ENCODE peak calls at places on chromosomes 11 and 22, in six cellular contexts. N is tibial nerve; E is HCT116; A is astrocyte; R is HAP-1; T is CD8-positive, alpha-beta T cell. I is an unnamed sample. For H3K4me1, the result is how much of the 10 kb centered on the place peaks cover.

GRCh38 chr11:5204787-5205186 is 4.3 kb upstream of the OR51V1 start:
- DNase-seq in N (no peak), E (peak), A (peak), R (no peak), T (no peak), I (no peak)

GRCh38 chr22:41568811-41569210 is 8.0 kb downstream of the CSDC2 start:
- DNase-seq in N (no peak), E (no peak), A (no peak), R (no peak), T (no peak), I (no peak)

GRCh38 chr11:103338621-103339484 is 229.6 kb downstream of the DYNC2H1 start:
- DNase-seq in N (no peak), E (no peak), A (peak), R (peak), T (no peak), I (no peak)

GRCh38 chr11:96949464-96949863 is 559.7 kb downstream of the JRKL start:
- DNase-seq in N (no peak), E (no peak), A (no peak), R (no peak), T (no peak), I (no peak)

GRCh38 chr22:37231406-37232139 is 12.5 kb downstream of the RAC2 start:
- DNase-seq in N (no peak), E (no peak), A (no peak), R (no peak), T (peak), I (peak)

GRCh38 chr22:47075568-47075967 is 313.1 kb downstream of the TBC1D22A start:
- DNase-seq in N (no peak), E (no peak), A (no peak), R (no peak), T (no peak), I (no peak)

GRCh38 chr11:129814244-129814992 is 1.2 kb upstream of the TMEM45B start:
- DNase-seq in N (no peak), E (no peak), A (no peak), R (peak), T (peak), I (peak)

GRCh38 chr11:96384156-96384555 is 5.6 kb downstream of the CCDC82 start:
- DNase-seq in N (no peak), E (no peak), A (no peak), R (no peak), T (no peak), I (no peak)

GRCh38 chr11:34890812-34891211 is 25.4 kb downstream of the APIP start:
- DNase-seq in N (no peak), E (peak), A (peak), R (no peak), T (no peak), I (no peak)

GRCh38 chr11:17526931-17527660 is 17.1 kb downstream of the USH1C start:
- DNase-seq in N (no peak), E (no peak), A (no peak), R (no peak), T (no peak), I (no peak)

GRCh38 chr22:30809086-30809485 is 114.4 kb downstream of the OSBP2 start:
- DNase-seq in N (no peak), E (no peak), A (peak), R (no peak), T (no peak), I (no peak)

GRCh38 chr11:78101073-78101472 is 21.4 kb upstream of the NDUFC2 start:
- DNase-seq in N (no peak), E (no peak), A (peak), R (no peak), T (no peak), I (no peak)

GRCh38 chr22:49789289-49790141 is 38.2 kb downstream of the BRD1 start:
- DNase-seq in N (peak), E (no peak), A (no peak), R (no peak), T (peak), I (peak)

GRCh38 chr11:68411501-68411991 is 49.0 kb upstream of the PPP6R3 start:
- DNase-seq in N (no peak), E (no peak), A (no peak), R (no peak), T (no peak), I (no peak)

GRCh38 chr11:45102810-45103621 is 43.4 kb upstream of the PRDM11 start:
- DNase-seq in N (peak), E (peak), A (peak), R (peak), T (peak), I (peak)

GRCh38 chr11:8584511-8584910 is 9.5 kb downstream of the STK33 start:
- DNase-seq in N (no peak), E (no peak), A (no peak), R (no peak), T (no peak), I (no peak)

GRCh38 chr11:62539238-62539925 is 7.2 kb downstream of the AHNAK start:
- DNase-seq in N (no peak), E (no peak), A (peak), R (no peak), T (peak), I (no peak)

GRCh38 chr11:83285771-83286528 is at the start of gene CCDC90B:
- DNase-seq in N (peak), E (peak), A (peak), R (peak), T (peak), I (peak)

GRCh38 chr11:77109236-77110019 is 6.8 kb downstream of the OMP start:
- DNase-seq in N (peak), E (no peak), A (peak), R (no peak), T (no peak), I (no peak)

GRCh38 chr11:11338304-11338703 is 14.7 kb downstream of the CSNK2A3 start:
- DNase-seq in N (no peak), E (no peak), A (no peak), R (no peak), T (no peak), I (no peak)

GRCh38 chr11:94329501-94329900 is 25.1 kb downstream of the IZUMO1R start:
- DNase-seq in N (no peak), E (no peak), A (no peak), R (no peak), T (no peak), I (no peak)

GRCh38 chr22:46078241-46079092 is 71.9 kb upstream of the PPARA start:
- DNase-seq in N (no peak), E (no peak), A (peak), R (no peak), T (no peak), I (no peak)

GRCh38 chr11:71355266-71355665 is 92.9 kb downstream of the DHCR7 start:
- DNase-seq in N (no peak), E (no peak), A (no peak), R (no peak), T (no peak), I (no peak)

GRCh38 chr22:43275545-43275981 is 67.6 kb downstream of the SCUBE1 start:
- DNase-seq in N (no peak), E (peak), A (no peak), R (no peak), T (no peak), I (no peak)

GRCh38 chr11:47905358-47906059 is 57.4 kb upstream of the NUP160 start:
- DNase-seq in N (no peak), E (no peak), A (peak), R (no peak), T (no peak), I (no peak)

GRCh38 chr11:33410086-33410765 is 153.0 kb downstream of the HIPK3 start:
- DNase-seq in N (no peak), E (no peak), A (no peak), R (no peak), T (no peak), I (no peak)

GRCh38 chr22:19759994-19760651 is 455 bp upstream of the TBX1 start:
- DNase-seq in N (no peak), E (no peak), A (no peak), R (peak), T (no peak), I (no peak)
- H3K4me3 ChIP-seq in N (no peak), E (no peak), A (no peak), R (peak), T (peak), I (peak)

GRCh38 chr11:114075891-114076441 is 16.5 kb downstream of the ZBTB16 start:
- DNase-seq in N (no peak), E (peak), A (no peak), R (peak), T (peak), I (peak)
- H3K4me1 ChIP-seq in N (half or more), E (under half), A (under half), R (under half), T (under half), I (under half)

DNA sequence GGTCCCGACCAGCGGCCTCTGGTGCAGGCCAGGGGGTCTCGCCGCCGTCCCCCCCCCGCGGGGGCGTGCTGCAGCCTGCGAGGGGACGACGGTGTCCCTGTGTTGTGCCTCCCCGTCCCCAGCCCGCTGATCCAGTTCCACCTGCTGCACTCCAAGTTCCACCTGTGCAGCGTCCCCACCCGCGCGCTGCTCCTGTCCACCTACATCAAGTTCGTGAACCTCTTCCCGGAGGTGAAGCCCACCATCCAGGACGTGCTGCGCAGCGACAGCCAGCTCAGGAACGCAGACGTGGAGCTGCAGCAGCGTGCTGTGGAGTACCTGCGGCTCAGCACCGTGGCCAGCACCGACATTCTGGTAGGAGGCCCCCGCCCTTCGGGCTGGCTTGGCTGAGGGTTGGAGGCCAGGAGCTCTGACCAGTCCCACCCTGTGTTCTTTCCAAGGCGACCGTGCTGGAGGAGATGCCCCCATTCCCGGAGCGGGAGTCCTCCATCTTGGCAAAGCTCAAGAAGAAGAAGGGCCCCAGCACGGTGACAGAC is 42.8 kb downstream of the MUC6 start:
- DNase-seq in N (no peak), E (no peak), A (no peak), R (no peak), T (peak), I (no peak)
- H3K4me3 ChIP-seq in N (no peak), E (no peak), A (no peak), R (no peak), T (no peak), I (no peak)

DNA sequence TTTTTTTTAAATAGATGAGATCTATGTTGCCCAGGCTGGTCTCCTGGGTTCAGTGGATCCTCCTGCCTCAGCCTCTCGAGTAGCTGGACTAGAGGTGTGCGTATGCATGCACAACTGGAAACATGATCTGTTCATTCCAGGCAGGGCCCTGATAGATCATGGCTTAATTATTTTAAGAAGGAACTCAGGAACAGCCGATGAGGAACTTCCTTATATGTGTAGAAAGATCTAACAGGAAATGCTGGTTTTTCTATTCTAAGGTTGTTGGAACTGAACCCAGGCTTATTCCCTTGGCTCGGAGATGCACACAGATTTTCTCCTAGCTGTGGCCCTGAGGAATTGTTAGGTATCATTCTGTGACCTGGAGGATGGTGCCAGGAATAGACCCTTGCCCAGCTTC is 32.4 kb downstream of the SPECC1L start:
- DNase-seq in N (no peak), E (no peak), A (no peak), R (no peak), T (no peak), I (no peak)
- H3K4me1 ChIP-seq in N (half or more), E (under half), A (under half), R (under half), T (under half), I (under half)

GRCh38 chr11:64203421-64204079 is 3.0 kb upstream of the FERMT3 start:
- DNase-seq in N (no peak), E (no peak), A (no peak), R (no peak), T (no peak), I (no peak)
- H3K4me3 ChIP-seq in N (no peak), E (no peak), A (no peak), R (no peak), T (no peak), I (no peak)

GRCh38 chr11:66700742-66701141 is 23.1 kb upstream of the RBM4B start:
- DNase-seq in N (no peak), E (no peak), A (no peak), R (no peak), T (no peak), I (no peak)

GRCh38 chr11:66700337-66700736 is 22.6 kb upstream of the RBM4B start:
- DNase-seq in N (no peak), E (no peak), A (no peak), R (no peak), T (no peak), I (no peak)

GRCh38 chr11:66696186-66696585 is 18.5 kb upstream of the RBM4B start:
- DNase-seq in N (no peak), E (no peak), A (no peak), R (no peak), T (no peak), I (no peak)

GRCh38 chr11:66697988-66698387 is 20.3 kb upstream of the RBM4B start:
- DNase-seq in N (no peak), E (no peak), A (no peak), R (no peak), T (no peak), I (no peak)

DNA sequence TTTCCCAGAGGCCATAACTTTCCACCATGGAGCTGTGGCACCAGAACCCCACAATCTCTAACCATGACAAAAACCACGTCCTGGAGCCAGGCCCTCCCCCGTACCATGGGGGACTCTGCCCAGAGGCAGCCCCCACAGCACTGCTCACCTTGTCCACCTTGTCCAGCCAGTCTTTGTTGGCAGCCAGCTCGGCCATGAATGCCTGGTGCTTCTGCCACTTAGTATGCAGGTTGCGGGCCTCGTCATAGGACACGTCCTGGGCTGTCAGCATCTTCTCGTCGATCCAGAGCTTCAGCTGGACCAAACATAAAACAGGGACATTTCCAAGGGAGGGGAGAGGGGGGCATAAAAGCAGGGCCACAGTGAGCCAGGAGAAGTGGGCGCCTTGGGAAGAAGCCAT is 20.8 kb upstream of the RBM4B start:
- DNase-seq in N (no peak), E (no peak), A (no peak), R (no peak), T (no peak), I (no peak)
- H3K4me1 ChIP-seq in N (under half), E (under half), A (under half), R (under half), T (under half), I (under half)

GRCh38 chr22:19455033-19455432 is 7.5 kb upstream of the C22orf39 start:
- DNase-seq in N (no peak), E (no peak), A (no peak), R (no peak), T (no peak), I (no peak)
- H3K4me3 ChIP-seq in N (no peak), E (no peak), A (no peak), R (no peak), T (no peak), I (no peak)

DNA sequence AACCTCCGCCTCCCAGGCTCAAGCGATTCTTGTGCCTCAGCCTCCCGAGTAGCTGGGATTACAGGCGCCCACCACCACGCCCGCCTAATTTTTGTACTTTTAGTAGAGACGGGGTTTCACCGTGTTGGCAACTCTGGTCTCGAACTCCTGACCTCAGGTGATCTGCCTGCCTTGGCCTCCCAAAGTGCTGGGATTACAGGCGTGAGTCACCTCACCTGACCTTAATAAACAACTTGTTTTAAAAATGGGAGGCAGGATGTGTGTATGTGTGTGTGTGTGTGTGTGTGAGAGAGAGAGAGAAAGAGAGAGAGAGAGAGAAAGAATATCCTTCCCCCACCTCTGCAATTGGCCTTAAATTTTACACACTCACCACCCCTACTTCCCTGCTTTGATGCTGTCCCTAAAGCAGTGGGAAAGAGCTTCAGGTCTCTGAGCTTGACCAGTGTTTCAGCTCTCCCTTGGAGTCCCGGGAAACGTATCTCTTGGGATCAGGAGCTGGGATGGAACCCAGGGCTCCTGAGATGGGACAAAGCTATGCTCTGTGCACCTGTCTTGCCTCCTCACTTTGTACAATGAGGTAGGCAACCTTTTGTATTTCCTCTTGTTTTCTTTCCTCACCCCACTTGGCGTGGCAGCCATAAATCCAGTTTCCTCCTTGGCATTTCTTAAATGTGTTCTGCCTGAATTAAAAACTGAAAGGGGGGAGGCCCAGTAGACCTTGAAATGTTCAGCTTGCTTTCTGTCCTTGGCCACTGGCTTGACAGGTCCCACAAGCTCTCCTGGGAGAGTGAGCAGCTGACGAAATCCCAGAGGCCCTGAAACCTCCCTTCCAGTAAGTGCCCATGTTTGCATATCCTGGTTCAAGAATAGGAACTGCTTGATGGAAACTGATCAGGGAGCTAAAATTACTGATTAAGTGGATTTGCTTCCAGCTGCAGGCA is 17.8 kb upstream of the XBP1 start:
- DNase-seq in N (no peak), E (no peak), A (no peak), R (no peak), T (no peak), I (no peak)
- H3K4me1 ChIP-seq in N (under half), E (under half), A (under half), R (under half), T (half or more), I (under half)

DNA sequence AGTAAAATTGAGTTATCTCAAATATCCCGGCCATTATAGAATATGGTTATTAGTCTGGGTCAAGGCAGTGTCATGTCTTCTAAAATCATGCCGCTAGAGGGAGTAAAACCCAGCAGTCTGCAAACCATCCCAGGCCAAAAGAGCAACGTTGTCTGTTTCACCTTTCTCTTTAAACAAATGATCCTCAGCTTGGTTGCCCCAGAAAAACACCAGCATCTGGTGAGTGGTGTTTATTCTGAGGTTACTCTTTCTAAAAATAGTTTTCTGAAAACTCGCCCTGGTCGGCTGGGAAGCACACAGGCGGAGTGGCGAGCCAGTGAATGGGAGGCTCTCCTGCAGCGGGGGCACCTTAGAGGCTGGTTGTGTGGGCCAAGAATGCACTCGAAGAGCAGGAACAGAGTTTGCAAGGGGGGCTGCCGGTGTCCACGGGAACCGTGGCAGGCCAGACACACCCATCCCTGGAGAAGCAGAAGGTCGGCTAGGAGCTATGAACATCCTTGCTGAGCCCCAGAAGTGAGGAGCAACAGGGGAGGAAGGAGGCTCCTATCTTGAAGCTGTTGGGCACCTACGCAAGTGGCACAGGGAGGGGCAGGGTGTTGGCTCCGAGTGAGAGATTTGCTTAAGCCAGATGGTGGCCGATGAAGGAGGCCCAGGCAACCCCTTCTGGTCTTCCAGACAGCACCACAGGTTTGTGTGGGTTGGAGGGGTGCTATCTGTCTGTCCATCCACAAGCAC is 297.1 kb downstream of the ETS1 start:
- DNase-seq in N (peak), E (peak), A (peak), R (peak), T (peak), I (peak)
- H3K4me3 ChIP-seq in N (no peak), E (no peak), A (no peak), R (no peak), T (peak), I (peak)

DNA sequence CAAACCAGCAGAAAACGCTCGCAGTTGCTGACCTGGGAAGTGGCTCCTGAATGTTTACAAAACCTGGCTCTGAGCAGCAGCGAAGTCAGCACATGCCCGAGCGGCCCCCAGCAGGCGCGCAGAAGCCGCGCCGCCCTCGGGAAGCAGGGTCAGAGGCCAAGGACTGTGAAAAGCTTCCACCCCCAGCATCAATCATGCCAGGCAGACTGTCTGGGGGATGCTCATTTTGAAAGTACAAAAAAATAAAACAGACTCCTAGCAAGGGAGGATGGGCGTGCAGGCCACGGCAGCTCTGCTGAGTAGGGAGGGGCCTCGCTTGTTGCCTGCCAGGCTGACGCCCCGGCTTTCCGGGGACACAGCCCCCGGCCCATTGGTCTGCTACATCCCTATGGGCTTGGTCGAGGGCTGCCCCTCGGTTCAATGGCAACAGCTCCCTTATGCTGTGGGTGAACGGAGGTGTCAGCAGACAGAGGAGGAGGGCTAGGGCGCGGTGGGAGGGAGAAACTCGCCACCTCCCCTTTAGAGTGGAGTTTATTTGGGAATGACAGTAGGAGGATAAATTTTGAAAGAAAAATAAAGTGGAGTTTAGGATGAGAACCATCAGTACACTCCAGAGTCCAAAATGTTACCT is 37.7 kb upstream of the GNB1L start:
- DNase-seq in N (no peak), E (no peak), A (peak), R (no peak), T (peak), I (peak)
- H3K4me1 ChIP-seq in N (under half), E (under half), A (under half), R (under half), T (half or more), I (half or more)

I was measured in CD4-positive, CD25-positive, alpha-beta regulatory T cell.